ENCODE peak calls at places on chromosomes 13 and 19, in seven cellular contexts. N, U, J, X, Q, T and V are unnamed samples.

GRCh38 chr13:51679616-51680015 is 95.4 kb downstream of the WDFY2 start:
- DNase-seq in N (no peak), U (no peak), J (no peak), X (no peak), Q (no peak), T (no peak), V (no peak)

GRCh38 chr19:44969437-44969836 is 14.3 kb downstream of the CLPTM1 start:
- DNase-seq in N (no peak), U (no peak), J (no peak), X (no peak), Q (no peak), T (no peak), V (no peak)

GRCh38 chr19:49558591-49558990 is 21.8 kb downstream of the NOSIP start:
- DNase-seq in N (no peak), U (no peak), J (no peak), X (no peak), Q (no peak), T (no peak), V (no peak)

GRCh38 chr19:55113570-55114039 is 3.8 kb downstream of the PPP1R12C start:
- DNase-seq in N (no peak), U (no peak), J (no peak), X (peak), Q (peak), T (peak), V (peak)

GRCh38 chr19:10654610-10655456 is 687 bp downstream of the ILF3 start:
- DNase-seq in N (peak), U (peak), J (peak), X (peak), Q (no peak), T (peak), V (peak)

GRCh38 chr19:33493401-33494275 is 28.0 kb downstream of the PEPD start:
- DNase-seq in N (no peak), U (no peak), J (no peak), X (no peak), Q (no peak), T (no peak), V (no peak)

GRCh38 chr13:101474419-101474957 is 22.0 kb downstream of the ITGBL1 start:
- DNase-seq in N (peak), U (no peak), J (peak), X (no peak), Q (peak), T (no peak), V (peak)

GRCh38 chr13:49635599-49636433 is 7.5 kb downstream of the ARL11 start:
- DNase-seq in N (no peak), U (no peak), J (no peak), X (no peak), Q (no peak), T (no peak), V (no peak)

GRCh38 chr19:19595171-19595701 is 23.3 kb downstream of the PBX4 start:
- DNase-seq in N (no peak), U (no peak), J (peak), X (no peak), Q (peak), T (no peak), V (peak)

GRCh38 chr13:76189882-76190519 is 553.9 kb downstream of the LMO7 start:
- DNase-seq in N (no peak), U (no peak), J (no peak), X (no peak), Q (no peak), T (no peak), V (no peak)

GRCh38 chr19:12947702-12948596 is 2.3 kb downstream of the RAD23A start:
- DNase-seq in N (no peak), U (no peak), J (no peak), X (no peak), Q (no peak), T (no peak), V (no peak)

GRCh38 chr19:30719189-30719990 is 347.2 kb downstream of the ZNF536 start:
- DNase-seq in N (no peak), U (peak), J (peak), X (peak), Q (peak), T (peak), V (peak)

GRCh38 chr13:102768914-102769313 is 4.7 kb downstream of the TEX30 start:
- DNase-seq in N (no peak), U (no peak), J (no peak), X (no peak), Q (no peak), T (no peak), V (no peak)

GRCh38 chr19:33468361-33469170 is 53.0 kb downstream of the PEPD start:
- DNase-seq in N (no peak), U (no peak), J (no peak), X (peak), Q (peak), T (no peak), V (peak)

GRCh38 chr19:7953576-7953975 is 10.1 kb upstream of the TIMM44 start:
- DNase-seq in N (no peak), U (no peak), J (no peak), X (no peak), Q (no peak), T (no peak), V (no peak)

GRCh38 chr13:110924639-110924934 is 9.7 kb upstream of the ANKRD10 start:
- DNase-seq in N (no peak), U (no peak), J (no peak), X (no peak), Q (no peak), T (no peak), V (no peak)

GRCh38 chr13:39281539-39282150 is 243.4 kb downstream of the NHLRC3 start:
- DNase-seq in N (no peak), U (no peak), J (no peak), X (no peak), Q (no peak), T (no peak), V (no peak)

GRCh38 chr13:46295531-46296464 is 84.1 kb downstream of the LRRC63 start:
- DNase-seq in N (no peak), U (no peak), J (peak), X (no peak), Q (peak), T (peak), V (no peak)

GRCh38 chr13:50104493-50104892 is 89.2 kb downstream of the KCNRG start:
- DNase-seq in N (no peak), U (no peak), J (no peak), X (no peak), Q (no peak), T (no peak), V (no peak)

GRCh38 chr19:47097396-47098217 is 16.0 kb downstream of the ZC3H4 start:
- DNase-seq in N (no peak), U (no peak), J (no peak), X (no peak), Q (no peak), T (no peak), V (no peak)

GRCh38 chr13:99383511-99383921 is 76.3 kb upstream of the GPR183 start:
- DNase-seq in N (no peak), U (no peak), J (no peak), X (no peak), Q (no peak), T (no peak), V (no peak)

GRCh38 chr19:15124572-15125231 is 17.5 kb downstream of the SYDE1 start:
- DNase-seq in N (no peak), U (peak), J (no peak), X (no peak), Q (no peak), T (no peak), V (no peak)